ENCODE peak calls at places on chromosomes 2 and 18, in five cellular contexts. B is mucosa of descending colon, Z is lower leg skin, K is left ventricle myocardium inferior, X is RWPE1. J is an unnamed sample.

GRCh38 chr2:176856645-176857044 is 355.9 kb upstream of the HNRNPA3 start:
- DNase-seq in B (no peak), Z (no peak), K (no peak), X (no peak), J (no peak)

GRCh38 chr18:58576641-58577251 is 52.1 kb downstream of the ALPK2 start:
- DNase-seq in B (no peak), Z (no peak), K (no peak), X (no peak), J (no peak)

GRCh38 chr2:200670313-200670712 is 84.5 kb downstream of the AOX1 start:
- DNase-seq in B (peak; percentile 18), Z (no peak), K (no peak), X (no peak), J (no peak)

GRCh38 chr2:73084971-73085370 is 13.5 kb upstream of the SFXN5 start:
- DNase-seq in B (no peak), Z (no peak), K (no peak), X (no peak), J (no peak)

GRCh38 chr2:98869272-98869641 is 66.8 kb downstream of the CRACDL start:
- DNase-seq in B (peak; percentile 88), Z (peak; percentile 91), K (no peak), X (peak; percentile 85), J (no peak)

GRCh38 chr2:189164732-189165131 is 14.8 kb downstream of the COL5A2 start:
- DNase-seq in B (no peak), Z (peak; percentile 86), K (no peak), X (peak; percentile 3), J (no peak)

GRCh38 chr2:66850406-66850805 is 415.5 kb downstream of the MEIS1 start:
- DNase-seq in B (no peak), Z (no peak), K (no peak), X (no peak), J (no peak)

GRCh38 chr2:216904974-216905373 is 45.1 kb upstream of the TNP1 start:
- DNase-seq in B (no peak), Z (no peak), K (no peak), X (no peak), J (no peak)

GRCh38 chr2:10909050-10909995 is 2.4 kb upstream of the KCNF1 start:
- DNase-seq in B (peak; percentile 18), Z (peak; percentile 64), K (no peak), X (no peak), J (peak; percentile 60)

GRCh38 chr2:43086451-43087221 is 139.8 kb downstream of the ZFP36L2 start:
- DNase-seq in B (no peak), Z (peak; percentile 89), K (peak; percentile 66), X (peak; percentile 92), J (no peak)

GRCh38 chr18:2617974-2618373 is 37.6 kb upstream of the SMCHD1 start:
- DNase-seq in B (no peak), Z (no peak), K (no peak), X (no peak), J (no peak)

GRCh38 chr2:232882505-232883115 is 12.5 kb downstream of the SNORC start:
- DNase-seq in B (no peak), Z (peak; percentile 78), K (no peak), X (no peak), J (no peak)

GRCh38 chr18:57998461-57998860 is 45.6 kb upstream of the NEDD4L start:
- DNase-seq in B (no peak), Z (no peak), K (no peak), X (no peak), J (no peak)

GRCh38 chr2:174692256-174692830 is 71.9 kb downstream of the CHRNA1 start:
- DNase-seq in B (no peak), Z (no peak), K (no peak), X (no peak), J (no peak)

GRCh38 chr2:228518-229278 is 35.1 kb downstream of the SH3YL1 start:
- DNase-seq in B (no peak), Z (no peak), K (no peak), X (no peak), J (no peak)

GRCh38 chr2:99672766-99673375 is 183.1 kb upstream of the REV1 start:
- DNase-seq in B (no peak), Z (no peak), K (no peak), X (no peak), J (no peak)

GRCh38 chr2:115075800-115076199 is 633.4 kb downstream of the DPP10 start:
- DNase-seq in B (no peak), Z (no peak), K (no peak), X (no peak), J (no peak)

GRCh38 chr2:191066281-191067233 is 52.6 kb upstream of the STAT1 start:
- DNase-seq in B (no peak), Z (no peak), K (no peak), X (no peak), J (no peak)

GRCh38 chr2:30216157-30216556 is 15.2 kb upstream of the LBH start:
- DNase-seq in B (no peak), Z (no peak), K (no peak), X (no peak), J (no peak)

GRCh38 chr2:98757904-98758421 is 27.0 kb upstream of the MGAT4A start:
- DNase-seq in B (peak; percentile 79), Z (peak; percentile 89), K (peak; percentile 57), X (peak; percentile 87), J (no peak)

GRCh38 chr2:85248741-85249524 is 78.9 kb downstream of the TGOLN2 start:
- DNase-seq in B (peak; percentile 71), Z (no peak), K (peak; percentile 42), X (peak; percentile 70), J (no peak)

GRCh38 chr2:106160786-106161261 is 33.3 kb downstream of the UXS1 start:
- DNase-seq in B (no peak), Z (no peak), K (no peak), X (no peak), J (no peak)

GRCh38 chr2:144414324-144414845 is 105.5 kb downstream of the ZEB2 start:
- DNase-seq in B (no peak), Z (peak; percentile 85), K (no peak), X (peak; percentile 76), J (no peak)

GRCh38 chr2:120949957-120950590 is 214.4 kb downstream of the GLI2 start:
- DNase-seq in B (no peak), Z (no peak), K (no peak), X (no peak), J (no peak)

GRCh38 chr18:55494899-55495298 is 93.1 kb downstream of the TCF4 start:
- DNase-seq in B (no peak), Z (no peak), K (no peak), X (no peak), J (no peak)

GRCh38 chr2:233940376-233941276 is 23.5 kb downstream of the TRPM8 start:
- DNase-seq in B (no peak), Z (no peak), K (no peak), X (no peak), J (no peak)

GRCh38 chr2:181683518-181684453 is 3.5 kb upstream of the NEUROD1 start:
- DNase-seq in B (no peak), Z (no peak), K (no peak), X (peak; percentile 23), J (peak; percentile 67)

GRCh38 chr2:101893676-101894381 is 97.9 kb upstream of the IL1R2 start:
- DNase-seq in B (no peak), Z (no peak), K (no peak), X (no peak), J (no peak)

GRCh38 chr2:85448840-85449588 is 30.5 kb downstream of the SH2D6 start:
- DNase-seq in B (no peak), Z (no peak), K (no peak), X (no peak), J (no peak)

GRCh38 chr2:172588931-172589330 is 33.0 kb downstream of the PDK1 start:
- DNase-seq in B (no peak), Z (no peak), K (no peak), X (no peak), J (no peak)

GRCh38 chr18:80154293-80154692 is 45.2 kb downstream of the ADNP2 start:
- DNase-seq in B (peak; percentile 22), Z (peak; percentile 81), K (no peak), X (no peak), J (no peak)

GRCh38 chr2:187971893-187972292 is 319.8 kb upstream of the GULP1 start:
- DNase-seq in B (no peak), Z (no peak), K (no peak), X (no peak), J (no peak)

GRCh38 chr2:73812635-73813034 is 16.1 kb upstream of the STAMBP start:
- DNase-seq in B (no peak), Z (no peak), K (no peak), X (no peak), J (no peak)

GRCh38 chr18:62737474-62737873 is 22.1 kb downstream of the PHLPP1 start:
- DNase-seq in B (no peak), Z (no peak), K (no peak), X (no peak), J (no peak)

GRCh38 chr18:62732631-62733030 is 17.3 kb downstream of the PHLPP1 start:
- DNase-seq in B (no peak), Z (no peak), K (no peak), X (no peak), J (no peak)

GRCh38 chr18:62738638-62739037 is 23.3 kb downstream of the PHLPP1 start:
- DNase-seq in B (no peak), Z (no peak), K (no peak), X (no peak), J (no peak)

GRCh38 chr18:62735387-62735786 is 20.0 kb downstream of the PHLPP1 start:
- DNase-seq in B (no peak), Z (no peak), K (no peak), X (no peak), J (no peak)

GRCh38 chr18:62736077-62736476 is 20.7 kb downstream of the PHLPP1 start:
- DNase-seq in B (no peak), Z (no peak), K (no peak), X (no peak), J (no peak)
- TF ChIP-seq CTCF in B (no peak), Z (no peak), K (no peak), X (no peak), J (no peak)

DNA sequence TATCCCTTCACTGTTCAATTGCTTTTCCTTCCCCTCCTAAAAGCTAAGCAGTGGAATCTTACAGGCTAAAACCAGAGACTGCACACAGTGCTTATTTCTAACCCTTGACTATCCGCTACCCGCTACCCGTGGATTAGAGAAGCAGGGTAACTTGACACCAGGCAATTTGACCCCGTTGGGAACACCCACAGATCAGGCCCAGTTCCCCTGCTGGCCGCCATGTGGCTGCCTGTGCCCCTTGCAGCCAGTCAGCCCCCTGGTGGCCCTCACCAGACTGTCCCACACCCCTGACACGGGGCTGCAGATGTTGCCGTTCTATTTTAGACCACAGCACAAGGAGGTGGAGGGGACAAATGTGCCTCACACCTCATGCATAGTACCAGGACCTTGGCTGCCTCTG is 74.8 kb downstream of the TXNL1 start:
- DNase-seq in B (no peak), Z (no peak), K (no peak), X (no peak), J (peak; percentile 20)
- TF ChIP-seq CTCF in B (no peak), Z (no peak), K (peak; percentile 28), X (no peak), J (peak; percentile 48)

GRCh38 chr2:65790676-65790935 is 358.2 kb upstream of the SPRED2 start:
- DNase-seq in B (no peak), Z (no peak), K (no peak), X (no peak), J (no peak)
- TF ChIP-seq CTCF in B (no peak), Z (no peak), K (no peak), X (no peak), J (no peak)

DNA sequence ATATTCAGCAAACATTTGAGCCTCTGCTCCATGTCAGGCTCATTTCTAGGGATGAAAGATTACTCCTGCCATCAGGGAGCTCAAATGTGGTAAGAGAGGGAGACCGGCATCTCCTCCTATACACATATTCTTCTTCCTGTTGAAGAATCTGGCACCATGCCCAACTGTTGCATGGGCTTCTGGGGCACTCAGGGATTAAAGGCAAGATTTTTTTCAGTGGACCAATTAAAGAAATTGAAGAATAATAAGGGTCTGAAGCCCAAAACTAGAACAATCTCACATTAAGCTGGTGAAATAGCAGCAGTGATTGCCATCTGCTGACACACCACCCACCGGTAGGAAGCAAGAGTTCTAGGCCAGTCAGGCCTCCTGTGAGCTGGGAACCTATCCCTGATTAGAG is 145.4 kb upstream of the LYPD6 start:
- DNase-seq in B (peak; percentile 4), Z (no peak), K (no peak), X (no peak), J (no peak)
- TF ChIP-seq CTCF in B (no peak), Z (no peak), K (no peak), X (no peak), J (no peak)

J was measured in neural crest cell.